ENCODE peak calls at places on chromosomes 13 and 19, in ten cellular contexts. X, K, P, E, Z, T, D, C, B and J are unnamed samples.

GRCh38 chr13:74771964-74772363 is 637.8 kb upstream of the KLF12 start:
- DNase-seq in Z (no peak), C (peak), P (peak), E (peak), D (no peak), K (no peak), T (no peak), X (no peak), B (peak), J (peak)

GRCh38 chr19:7681336-7682174 is 922 bp downstream of the TRAPPC5 start:
- DNase-seq in D (no peak), C (peak), T (peak), X (peak), P (peak), B (peak), K (peak), E (peak), Z (peak), J (peak)

GRCh38 chr13:112752711-112753541 is 63.1 kb downstream of the ATP11A start:
- DNase-seq in C (no peak), B (no peak), E (no peak), K (no peak), T (no peak), X (no peak), D (no peak), Z (no peak), P (no peak), J (no peak)

GRCh38 chr19:45643927-45644771 is 5.0 kb upstream of the EML2 start:
- DNase-seq in T (peak), B (no peak), K (no peak), C (no peak), E (no peak), Z (no peak), X (no peak), P (no peak), D (no peak), J (no peak)

GRCh38 chr19:37981785-37982475 is 74.9 kb downstream of the SIPA1L3 start:
- DNase-seq in E (no peak), K (no peak), X (no peak), T (peak), P (no peak), B (peak), C (no peak), Z (no peak), D (no peak), J (peak)

GRCh38 chr13:90238433-90238832 is 1109.1 kb upstream of the MIR17HG start:
- DNase-seq in C (peak), Z (no peak), T (no peak), P (peak), K (no peak), X (no peak), D (no peak), E (no peak), B (peak), J (peak)

GRCh38 chr19:29255006-29255405 is 42.1 kb upstream of the UQCRFS1 start:
- DNase-seq in K (no peak), B (no peak), D (no peak), C (no peak), X (no peak), T (no peak), P (no peak), E (no peak), Z (no peak), J (no peak)

GRCh38 chr19:44374789-44375188 is 18.3 kb upstream of the ZNF112 start:
- DNase-seq in P (no peak), X (no peak), B (no peak), D (no peak), Z (no peak), C (no peak), T (no peak), K (no peak), E (no peak), J (no peak)

GRCh38 chr13:101624210-101624922 is 171.9 kb downstream of the ITGBL1 start:
- DNase-seq in E (no peak), K (no peak), Z (no peak), X (no peak), B (peak), P (no peak), C (no peak), D (peak), T (peak), J (peak)

GRCh38 chr13:40094056-40094455 is 438.6 kb downstream of the COG6 start:
- DNase-seq in E (peak), B (peak), C (no peak), T (no peak), K (no peak), D (no peak), Z (no peak), P (no peak), X (no peak), J (no peak)

GRCh38 chr19:33434090-33434885 is 60.8 kb downstream of the CEBPG start:
- DNase-seq in C (no peak), B (no peak), K (no peak), D (no peak), T (no peak), P (no peak), X (no peak), Z (no peak), E (no peak), J (no peak)

GRCh38 chr13:109729031-109729870 is 57.1 kb downstream of the IRS2 start:
- DNase-seq in K (no peak), T (no peak), P (no peak), E (no peak), C (no peak), X (no peak), B (no peak), Z (no peak), D (no peak), J (no peak)

GRCh38 chr13:53101883-53102282 is 73.3 kb downstream of the OLFM4 start:
- DNase-seq in P (no peak), K (no peak), E (no peak), B (no peak), D (no peak), X (no peak), Z (no peak), T (no peak), C (no peak), J (no peak)

GRCh38 chr19:9531933-9532332 is 6.5 kb downstream of the ZNF426 start:
- DNase-seq in T (peak), C (peak), D (no peak), X (no peak), P (peak), Z (no peak), E (peak), K (no peak), B (no peak), J (no peak)

GRCh38 chr13:107669356-107669755 is 546.0 kb downstream of the LIG4 start:
- DNase-seq in E (peak), X (no peak), P (no peak), C (peak), K (no peak), Z (no peak), B (no peak), T (peak), D (no peak), J (peak)

GRCh38 chr13:75704194-75704941 is 68.2 kb downstream of the LMO7 start:
- DNase-seq in X (no peak), B (peak), C (peak), T (peak), K (no peak), D (no peak), P (no peak), E (peak), Z (no peak), J (peak)

GRCh38 chr13:76516013-76516412 is 370.2 kb downstream of the KCTD12 start:
- DNase-seq in Z (no peak), P (peak), E (peak), B (peak), C (peak), T (no peak), K (no peak), X (no peak), D (no peak), J (peak)

GRCh38 chr19:55486971-55487883 is 1.0 kb upstream of the SSC5D start:
- DNase-seq in K (no peak), T (peak), Z (no peak), P (no peak), E (peak), X (no peak), D (no peak), B (peak), C (peak), J (peak)